ENCODE peak calls at places on chromosomes 16 and 17, in four cellular contexts. B, C, G and M are unnamed samples.

GRCh38 chr17:68352041-68352440 is 60.7 kb downstream of the ARSG start:
- DNase-seq in B (no peak), C (no peak), G (no peak), M (no peak)

GRCh38 chr16:51327001-51327400 is 175.9 kb upstream of the SALL1 start:
- DNase-seq in B (no peak), C (no peak), G (no peak), M (no peak)

GRCh38 chr17:45096141-45096540 is 35.0 kb downstream of the NMT1 start:
- DNase-seq in B (peak), C (no peak), G (peak), M (peak)

GRCh38 chr17:42518046-42518754 is 17.8 kb upstream of the NAGLU start:
- DNase-seq in B (peak), C (peak), G (peak), M (no peak)

GRCh38 chr17:32142857-32143524 is 689 bp downstream of the RHOT1 start:
- DNase-seq in B (peak), C (no peak), G (peak), M (peak)

GRCh38 chr16:80577485-80578280 is 36.9 kb downstream of the DYNLRB2 start:
- DNase-seq in B (no peak), C (no peak), G (no peak), M (no peak)

GRCh38 chr16:67170948-67171649 is 761 bp downstream of the NOL3 start:
- DNase-seq in B (peak), C (no peak), G (no peak), M (no peak)

GRCh38 chr16:51155199-51155607 is 4.1 kb upstream of the SALL1 start:
- DNase-seq in B (no peak), C (no peak), G (no peak), M (peak)

GRCh38 chr16:68286153-68287074 is 22.1 kb downstream of the SLC7A6 start:
- DNase-seq in B (no peak), C (no peak), G (no peak), M (no peak)

GRCh38 chr16:10971560-10971961 is 27.2 kb downstream of the CLEC16A start:
- DNase-seq in B (peak), C (peak), G (peak), M (peak)

GRCh38 chr17:27433521-27433920 is 22.7 kb upstream of the KSR1 start:
- DNase-seq in B (no peak), C (no peak), G (no peak), M (no peak)

GRCh38 chr16:50323335-50324011 is 45.3 kb downstream of the BRD7 start:
- DNase-seq in B (peak), C (peak), G (peak), M (no peak)

GRCh38 chr17:45288825-45289224 is 26.9 kb upstream of the SPATA32 start:
- DNase-seq in B (no peak), C (no peak), G (no peak), M (no peak)

GRCh38 chr16:78444-79145 is 570 bp downstream of the MPG start:
- DNase-seq in B (no peak), C (no peak), G (no peak), M (no peak)

GRCh38 chr16:77807-78443 is at the start of gene MPG:
- DNase-seq in B (peak), C (no peak), G (no peak), M (peak)

GRCh38 chr16:76535-77272 is 1.3 kb upstream of the MPG start:
- DNase-seq in B (no peak), C (no peak), G (no peak), M (no peak)

GRCh38 chr16:75580-76501 is 2.2 kb upstream of the MPG start:
- DNase-seq in B (no peak), C (no peak), G (no peak), M (peak)

DNA sequence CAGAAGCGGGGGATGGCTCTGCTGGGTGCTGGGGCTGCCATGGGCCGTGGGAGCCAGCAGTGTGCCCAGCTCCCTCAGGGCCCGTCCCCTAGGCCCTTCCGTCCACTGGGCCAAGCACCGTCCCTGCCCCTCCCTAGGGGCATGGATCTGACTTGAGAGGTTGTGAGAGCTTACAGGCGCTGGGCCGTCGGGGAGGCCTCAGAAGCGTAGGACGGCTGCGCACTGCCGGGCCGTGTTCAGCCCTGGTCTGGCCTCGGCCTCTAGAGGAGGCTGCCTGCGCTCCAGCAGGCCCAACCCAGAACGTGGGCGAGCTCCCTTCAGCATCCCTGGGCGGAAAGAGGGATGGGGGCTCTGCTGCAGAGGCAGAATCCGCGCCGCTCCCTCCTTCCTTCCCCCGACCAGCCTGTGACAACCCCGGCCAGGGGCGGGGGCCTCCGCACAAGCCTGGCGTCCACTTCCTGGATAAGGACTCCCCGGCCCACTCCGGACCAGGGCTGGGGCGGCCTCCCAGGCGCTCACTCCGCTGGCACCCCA is 685 bp upstream of the MPG start:
- DNase-seq in B (peak), C (no peak), G (no peak), M (peak)
- TF ChIP-seq REST in B (no peak), C (no peak), G (no peak), M (peak)

GRCh38 chr16:799948-800833 is at the start of gene GNG13:
- DNase-seq in B (no peak), C (no peak), G (no peak), M (peak)
- H3K27ac ChIP-seq in B (peak), C (no peak), G (no peak), M (no peak)

DNA sequence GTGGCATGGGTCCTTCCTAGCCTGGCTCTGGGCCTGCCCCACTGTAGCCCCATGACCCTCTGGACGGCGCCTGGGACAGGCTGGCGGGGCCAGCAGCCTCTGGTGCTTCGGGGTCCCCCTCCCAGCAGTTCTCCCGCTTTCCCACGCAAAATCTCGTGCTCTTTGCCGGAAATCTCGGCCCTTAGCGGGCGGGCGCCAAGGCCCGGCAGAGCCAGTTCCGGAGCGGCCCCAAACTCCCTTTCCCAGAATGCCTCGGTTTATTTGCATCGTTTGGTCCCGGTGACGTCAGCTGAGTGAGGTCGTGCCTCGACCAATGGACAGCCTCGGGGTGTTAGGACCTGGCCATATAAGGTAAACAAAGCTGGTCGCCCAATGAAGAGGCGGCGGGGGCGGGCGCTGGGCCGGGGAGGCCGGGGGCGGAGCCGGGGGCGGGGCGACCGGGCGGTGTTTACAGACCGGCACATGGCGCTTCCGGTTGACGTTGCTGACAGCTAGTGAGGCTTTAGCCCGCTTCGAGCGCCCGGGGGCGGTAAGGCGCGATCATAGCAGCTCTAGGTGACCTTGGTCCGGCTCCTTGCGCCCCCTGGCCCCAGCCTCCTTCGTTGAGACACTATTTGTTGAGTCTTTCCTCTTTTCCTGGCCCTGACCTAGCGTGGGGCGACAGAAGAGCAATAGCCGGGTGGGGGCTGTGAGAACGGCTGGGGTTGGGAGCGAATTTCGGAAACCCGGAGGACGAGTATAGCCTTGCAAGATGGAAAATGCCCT is 1.5 kb upstream of the UBALD1 start:
- DNase-seq in B (peak), C (peak), G (peak), M (peak)
- TF ChIP-seq REST in B (peak), C (no peak), G (no peak), M (no peak)

DNA sequence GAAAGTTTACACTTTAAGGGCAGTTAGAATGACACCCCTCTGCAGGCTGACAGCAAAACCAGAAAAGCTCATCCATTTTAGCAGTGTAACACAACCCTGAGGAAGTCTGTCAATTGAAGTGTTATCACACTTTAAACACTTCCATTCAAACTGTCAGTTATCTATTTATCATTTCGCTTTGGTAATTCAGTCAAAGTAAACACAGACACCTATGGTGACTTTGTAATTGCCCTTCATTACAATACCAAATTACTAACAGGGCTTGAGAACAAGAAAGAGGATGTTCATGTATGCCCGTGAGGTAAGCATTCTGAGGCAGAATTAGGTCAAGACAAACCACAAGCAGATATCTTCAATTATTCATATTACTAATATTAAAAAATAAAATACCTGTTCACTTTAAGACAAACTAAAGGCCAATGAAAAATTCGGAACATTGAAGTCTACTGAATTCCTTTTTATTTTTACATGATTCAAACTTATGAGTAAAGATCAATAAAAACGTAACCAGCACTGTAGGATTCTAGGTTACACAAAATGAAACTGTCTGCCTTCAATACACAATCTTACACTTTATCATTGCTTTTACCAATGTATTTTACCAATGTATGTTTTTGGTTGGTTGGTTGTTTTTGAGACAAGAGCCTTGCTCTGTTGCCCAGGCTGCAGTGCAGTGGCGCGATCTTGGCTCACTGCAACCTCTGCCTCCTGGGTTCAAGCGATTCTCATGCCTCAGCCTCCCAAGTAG is 57.1 kb downstream of the BRIP1 start:
- DNase-seq in B (no peak), C (no peak), G (no peak), M (peak)
- H3K27ac ChIP-seq in B (no peak), C (no peak), G (peak), M (no peak)

GRCh38 chr16:27522173-27522707 is 27.5 kb downstream of the GTF3C1 start:
- DNase-seq in B (no peak), C (no peak), G (no peak), M (no peak)
- TF ChIP-seq REST in B (no peak), C (no peak), G (no peak), M (no peak)

GRCh38 chr17:17425591-17425990 is 51.2 kb upstream of the MED9 start:
- DNase-seq in B (no peak), C (no peak), G (no peak), M (no peak)
- H3K27ac ChIP-seq in B (no peak), C (no peak), G (no peak), M (no peak)

GRCh38 chr16:78286076-78286475 is 186.6 kb downstream of the WWOX start:
- DNase-seq in B (no peak), C (no peak), G (no peak), M (no peak)

GRCh38 chr16:78285437-78285917 is 186.0 kb downstream of the WWOX start:
- DNase-seq in B (no peak), C (no peak), G (no peak), M (no peak)

GRCh38 chr16:78283668-78284251 is 184.3 kb downstream of the WWOX start:
- DNase-seq in B (no peak), C (no peak), G (no peak), M (no peak)

GRCh38 chr16:78281115-78281514 is 181.7 kb downstream of the WWOX start:
- DNase-seq in B (no peak), C (no peak), G (no peak), M (no peak)

GRCh38 chr16:78284957-78285434 is 185.5 kb downstream of the WWOX start:
- DNase-seq in B (no peak), C (no peak), G (no peak), M (no peak)
- TF ChIP-seq REST in B (no peak), C (no peak), G (no peak), M (no peak)

GRCh38 chr16:23505942-23506605 is 4.2 kb downstream of the GGA2 start:
- DNase-seq in B (no peak), C (no peak), G (no peak), M (no peak)

GRCh38 chr16:23504453-23505179 is 5.7 kb downstream of the GGA2 start:
- DNase-seq in B (peak), C (peak), G (peak), M (peak)

GRCh38 chr16:23506606-23506994 is 3.7 kb downstream of the GGA2 start:
- DNase-seq in B (no peak), C (no peak), G (no peak), M (no peak)

GRCh38 chr16:23504076-23504452 is 6.2 kb downstream of the GGA2 start:
- DNase-seq in B (no peak), C (no peak), G (no peak), M (no peak)

DNA sequence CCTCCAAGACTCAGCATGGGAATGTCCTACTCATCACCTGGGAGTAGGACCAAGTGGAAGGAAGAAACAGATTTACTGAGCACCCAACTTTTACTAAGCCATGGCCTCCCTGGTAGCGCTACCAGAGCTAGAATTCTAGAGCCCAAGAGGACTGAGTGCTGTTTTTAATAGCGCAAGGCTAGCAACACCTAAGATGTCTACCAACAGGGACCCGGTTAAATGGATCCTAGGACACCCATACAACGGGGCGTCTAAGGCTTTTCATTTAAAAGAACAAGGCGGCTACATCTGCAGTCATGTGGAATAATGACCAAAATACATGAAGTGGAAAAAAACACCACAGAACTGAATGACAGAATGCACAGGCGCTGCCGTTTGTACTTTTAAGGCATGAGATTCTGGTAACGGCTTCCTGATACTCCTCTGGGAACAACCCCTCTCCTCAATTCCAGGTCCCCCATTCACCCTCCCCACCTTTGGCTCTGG is 5.1 kb downstream of the GGA2 start:
- DNase-seq in B (no peak), C (no peak), G (no peak), M (no peak)
- H3K27ac ChIP-seq in B (peak), C (peak), G (no peak), M (no peak)